ENCODE peak calls at places on chromosomes 1 and 21, in nine cellular contexts. R is ovary, P is Caco-2, O is psoas muscle, X is body of pancreas, F is esophagus squamous epithelium, Q is astrocyte, C is colonic mucosa, U is GM23338. S is an unnamed sample.

GRCh38 chr1:25689686-25690381 is 73.2 kb downstream of the MAN1C1 start:
- DNase-seq in R (no peak), P (no peak), O (no peak), X (no peak), F (no peak), Q (no peak), C (no peak), U (no peak), S (no peak)

GRCh38 chr1:243253927-243254232 is 1.2 kb downstream of the CEP170 start:
- DNase-seq in R (no peak), P (no peak), O (no peak), X (peak), F (no peak), Q (no peak), C (no peak), U (no peak), S (no peak)

GRCh38 chr1:35717911-35718476 is 690 bp downstream of the C1orf216 start:
- DNase-seq in R (peak), P (peak), O (peak), X (peak), F (no peak), Q (peak), C (peak), U (peak), S (peak)

GRCh38 chr1:206738370-206739366 is 31.9 kb upstream of the IL19 start:
- DNase-seq in R (no peak), P (no peak), O (no peak), X (peak), F (no peak), Q (no peak), C (no peak), U (peak), S (peak)

GRCh38 chr1:240094043-240094722 is 2.5 kb downstream of the FMN2 start:
- DNase-seq in R (no peak), P (no peak), O (no peak), X (no peak), F (no peak), Q (no peak), C (no peak), U (no peak), S (no peak)

GRCh38 chr1:156920233-156921052 is at the start of gene LRRC71:
- DNase-seq in R (peak), P (peak), O (peak), X (peak), F (no peak), Q (peak), C (peak), U (peak), S (peak)

GRCh38 chr21:14356771-14357170 is 26.2 kb downstream of the HSPA13 start:
- DNase-seq in R (no peak), P (no peak), O (no peak), X (no peak), F (no peak), Q (no peak), C (no peak), U (no peak), S (peak)

GRCh38 chr21:38979271-38980196 is 173.8 kb downstream of the ETS2 start:
- DNase-seq in R (no peak), P (no peak), O (no peak), X (no peak), F (no peak), Q (no peak), C (no peak), U (peak), S (peak)

GRCh38 chr21:37224861-37225260 is 42.3 kb downstream of the VPS26C start:
- DNase-seq in R (no peak), P (no peak), O (no peak), X (no peak), F (no peak), Q (no peak), C (no peak), U (no peak), S (no peak)

GRCh38 chr1:68049941-68050878 is at the start of gene DIRAS3:
- DNase-seq in R (peak), P (no peak), O (no peak), X (peak), F (no peak), Q (peak), C (peak), U (peak), S (peak)

GRCh38 chr1:68047659-68048026 is 2.8 kb downstream of the DIRAS3 start:
- DNase-seq in R (no peak), P (no peak), O (no peak), X (no peak), F (no peak), Q (no peak), C (no peak), U (no peak), S (no peak)

GRCh38 chr1:68046423-68046822 is 4.0 kb downstream of the DIRAS3 start:
- DNase-seq in R (no peak), P (no peak), O (no peak), X (no peak), F (no peak), Q (no peak), C (no peak), U (peak), S (no peak)

GRCh38 chr1:68045511-68046180 is 4.8 kb downstream of the DIRAS3 start:
- DNase-seq in R (no peak), P (no peak), O (no peak), X (no peak), F (no peak), Q (no peak), C (no peak), U (no peak), S (no peak)

DNA sequence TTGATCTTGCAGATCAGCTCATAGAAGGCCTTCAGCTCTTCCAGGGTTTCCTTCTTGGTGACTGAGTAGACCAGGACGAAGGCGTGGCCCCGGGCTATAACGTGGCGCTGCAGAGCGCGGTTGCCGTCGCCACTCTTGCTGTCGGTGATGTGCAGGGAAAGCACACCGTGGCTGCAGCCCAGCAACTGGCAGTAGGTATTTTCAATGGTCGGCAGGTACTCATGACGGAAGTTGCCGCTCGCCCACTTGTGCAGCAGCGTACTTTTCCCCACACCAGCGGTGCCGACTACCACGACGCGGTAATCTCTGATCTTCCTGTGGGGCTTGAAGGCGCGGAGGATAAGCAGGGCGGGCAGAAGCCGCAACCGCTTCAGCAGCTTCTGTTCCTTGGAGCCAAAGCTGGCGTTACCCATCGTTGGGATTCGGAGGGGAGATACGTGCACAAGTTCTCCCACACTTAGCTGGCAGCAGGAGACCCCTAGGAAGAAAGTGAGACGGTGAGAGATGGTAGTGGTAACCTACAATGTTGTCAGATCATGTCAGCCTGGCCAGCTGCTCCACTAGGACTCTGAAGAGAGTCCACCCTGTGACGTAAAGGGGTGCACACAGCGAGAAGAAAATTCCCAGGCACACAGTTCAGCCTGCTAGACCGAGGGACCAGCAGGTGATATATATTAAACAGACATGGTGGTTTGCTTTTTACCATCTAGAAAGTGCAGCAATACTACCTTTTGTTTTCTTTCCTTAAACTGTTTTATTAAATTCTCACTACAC is 3.4 kb downstream of the DIRAS3 start:
- DNase-seq in R (no peak), P (no peak), O (no peak), X (no peak), F (no peak), Q (peak), C (no peak), U (no peak), S (peak)
- H3K4me3 ChIP-seq in R (no peak), P (no peak), O (no peak), X (no peak), F (no peak), Q (peak), C (no peak), U (no peak), S (peak)

DNA sequence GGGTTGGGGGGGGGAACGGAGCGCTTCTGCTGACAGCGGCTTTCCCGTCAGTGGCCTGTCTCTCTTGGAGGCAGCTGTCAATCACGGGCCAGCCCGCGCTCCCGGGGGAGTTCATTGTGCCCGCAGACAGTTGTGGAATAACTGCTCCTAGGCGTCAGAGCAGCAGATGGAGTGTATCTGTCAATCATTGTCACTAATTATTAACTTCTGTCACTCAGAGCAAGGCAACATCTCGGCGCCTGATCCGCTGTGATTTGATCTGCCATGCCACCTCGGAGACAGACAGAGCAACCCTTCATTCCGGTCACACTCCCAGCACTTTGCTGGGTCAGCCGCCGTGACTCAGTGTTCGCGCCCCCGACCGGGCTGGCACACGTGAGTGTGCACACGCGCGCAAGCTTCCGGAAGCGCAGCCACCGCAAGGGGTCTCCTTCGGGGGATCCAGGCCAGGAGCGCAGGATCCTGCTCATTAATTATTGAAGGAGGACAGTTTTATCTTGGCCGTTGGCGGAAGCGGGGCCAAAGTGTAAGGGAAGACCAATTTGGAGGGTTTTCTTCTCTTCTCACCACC is 75.8 kb downstream of the RRAGC start:
- DNase-seq in R (no peak), P (no peak), O (no peak), X (no peak), F (no peak), Q (no peak), C (no peak), U (no peak), S (no peak)
- TF ChIP-seq CTCF in R (no peak), P (no peak), O (no peak), X (no peak), F (no peak), Q (no peak), C (no peak), U (no peak), S (no peak)

GRCh38 chr1:204509186-204509635 is 7.0 kb upstream of the MDM4 start:
- DNase-seq in R (no peak), P (no peak), O (no peak), X (no peak), F (no peak), Q (no peak), C (no peak), U (no peak), S (no peak)

GRCh38 chr1:204513117-204513716 is 3.0 kb upstream of the MDM4 start:
- DNase-seq in R (no peak), P (no peak), O (no peak), X (no peak), F (no peak), Q (no peak), C (no peak), U (no peak), S (no peak)

GRCh38 chr1:204511366-204511765 is 4.8 kb upstream of the MDM4 start:
- DNase-seq in R (no peak), P (no peak), O (no peak), X (no peak), F (no peak), Q (no peak), C (no peak), U (no peak), S (no peak)

GRCh38 chr1:204516180-204516879 is at the start of gene MDM4:
- DNase-seq in R (peak), P (peak), O (peak), X (peak), F (peak), Q (peak), C (peak), U (peak), S (peak)

GRCh38 chr1:204514841-204515240 is 1.4 kb upstream of the MDM4 start:
- DNase-seq in R (no peak), P (no peak), O (no peak), X (no peak), F (no peak), Q (no peak), C (no peak), U (no peak), S (no peak)
- H3K4me3 ChIP-seq in R (no peak), P (no peak), O (no peak), X (no peak), F (no peak), Q (no peak), C (no peak), U (no peak), S (no peak)

GRCh38 chr1:145906954-145907755 is 2.7 kb downstream of the ITGA10 start:
- DNase-seq in R (no peak), P (no peak), O (no peak), X (no peak), F (no peak), Q (no peak), C (no peak), U (no peak), S (peak)
- TF ChIP-seq CTCF in R (no peak), P (no peak), O (no peak), X (no peak), F (no peak), Q (no peak), C (no peak), U (no peak), S (no peak)

GRCh38 chr1:202551683-202552082 is 158.6 kb downstream of the SYT2 start:
- DNase-seq in R (no peak), P (no peak), O (no peak), X (peak), F (no peak), Q (no peak), C (no peak), U (no peak), S (peak)

DNA sequence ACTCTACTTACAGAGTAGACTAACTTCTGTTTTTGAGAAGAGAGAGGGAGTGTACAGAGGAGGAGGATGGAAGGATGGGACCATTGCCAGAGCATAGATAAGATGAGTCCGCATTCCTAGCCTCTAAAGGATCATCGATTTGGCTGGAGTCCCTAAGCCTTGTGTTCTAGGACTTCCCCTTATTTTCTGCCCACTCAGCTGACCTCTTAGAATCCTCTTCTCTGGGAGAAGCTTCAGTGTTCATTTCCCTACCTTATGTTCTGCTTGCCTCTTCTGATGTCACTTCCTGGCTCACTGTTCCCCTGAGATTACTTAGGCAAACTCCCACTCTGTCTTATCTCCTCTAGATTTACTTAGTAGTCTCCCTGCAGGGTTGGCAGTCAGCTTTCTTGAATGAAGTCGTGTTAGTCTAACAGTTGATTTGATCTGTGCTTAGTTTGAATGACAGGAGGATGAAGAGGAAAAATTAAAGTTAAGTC is 156.7 kb downstream of the SYT2 start:
- DNase-seq in R (no peak), P (peak), O (no peak), X (peak), F (no peak), Q (no peak), C (no peak), U (no peak), S (peak)
- H3K4me3 ChIP-seq in R (no peak), P (no peak), O (no peak), X (no peak), F (no peak), Q (no peak), C (no peak), U (no peak), S (no peak)

GRCh38 chr1:212073490-212073889 is 37.9 kb downstream of the DTL start:
- DNase-seq in R (no peak), P (no peak), O (no peak), X (no peak), F (no peak), Q (no peak), C (no peak), U (no peak), S (peak)
- TF ChIP-seq CTCF in R (no peak), P (no peak), O (peak), X (no peak), F (peak), Q (no peak), C (no peak), U (no peak), S (no peak)

DNA sequence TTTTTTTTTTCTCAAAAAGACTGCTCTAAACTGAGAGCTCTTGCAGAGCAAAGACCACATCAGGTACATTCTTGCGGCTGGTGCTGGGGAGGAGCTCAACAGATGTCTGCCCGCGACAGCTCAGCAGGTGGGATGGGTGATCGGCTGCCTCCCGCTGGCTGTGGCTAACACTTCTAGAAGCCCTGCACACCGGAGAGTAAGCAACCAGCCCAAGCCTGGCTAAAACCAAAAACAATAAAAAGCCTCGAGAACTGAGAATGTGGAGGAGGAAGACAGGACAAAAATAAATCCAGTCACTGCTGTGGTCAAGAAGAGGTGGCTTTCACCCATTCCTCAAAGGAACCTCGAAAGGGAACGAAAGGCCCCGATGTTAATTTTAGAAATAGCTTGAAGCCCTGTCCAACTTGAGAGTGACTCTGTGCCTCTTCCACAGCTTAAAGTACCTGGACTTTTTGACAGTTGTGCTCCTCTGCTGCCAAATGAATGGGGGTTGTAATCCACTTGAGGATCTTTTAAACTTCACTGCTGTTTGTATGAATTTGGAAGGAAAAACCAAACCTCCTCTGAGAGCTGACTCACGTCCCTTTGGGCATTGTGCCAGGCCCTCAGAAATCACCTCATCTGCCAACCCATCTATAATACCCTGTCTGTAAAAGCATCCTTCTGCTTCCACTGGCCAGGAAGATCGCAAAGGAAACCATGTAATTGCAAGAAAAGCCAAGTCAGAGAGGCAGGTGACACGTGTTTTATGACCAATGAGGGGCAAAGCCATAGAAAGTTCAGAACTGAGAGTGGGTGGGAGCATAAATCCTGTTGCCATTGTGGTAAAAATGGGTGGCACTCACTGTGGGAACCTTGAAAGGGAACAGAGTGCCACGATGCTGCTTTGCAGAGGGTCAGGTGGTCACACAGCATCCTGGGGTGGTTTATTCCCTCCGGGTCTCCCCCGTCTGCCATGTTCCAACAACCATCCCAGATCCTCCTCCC is 78.5 kb downstream of the KCNN3 start:
- DNase-seq in R (no peak), P (no peak), O (peak), X (no peak), F (no peak), Q (peak), C (no peak), U (no peak), S (peak)
- H3K4me3 ChIP-seq in R (no peak), P (no peak), O (no peak), X (no peak), F (no peak), Q (no peak), C (no peak), U (no peak), S (no peak)

S was measured in choroid plexus epithelial cell.